ENCODE peak calls at places on chromosomes 1 and 21, in ten cellular contexts. Q is CD8-positive, alpha-beta T cell; O is BJ; S is neural crest cell; Z is HFFc6; Y is epithelial cell of esophagus; X is heart left ventricle; D is Calu3; H is psoas muscle; N is upper lobe of left lung. I is an unnamed sample.

GRCh38 chr1:204887846-204888245 is 17.2 kb downstream of the NFASC start:
- DNase-seq in S (no peak), D (no peak), Y (no peak), X (no peak), Q (no peak), Z (no peak), N (no peak), H (no peak), O (no peak), I (no peak)

GRCh38 chr21:18368193-18368592 is 35.4 kb downstream of the TMPRSS15 start:
- DNase-seq in Y (no peak), S (no peak), H (no peak), O (no peak), X (no peak), D (no peak), Q (no peak), Z (no peak), N (no peak), I (no peak)

GRCh38 chr1:55441474-55441873 is 226.3 kb upstream of the USP24 start:
- DNase-seq in O (no peak), Q (no peak), S (no peak), Y (no peak), D (no peak), H (no peak), Z (no peak), X (no peak), N (no peak), I (no peak)

GRCh38 chr1:41914515-41914914 is 4.2 kb downstream of the HIVEP3 start:
- DNase-seq in O (no peak), X (no peak), N (no peak), D (no peak), Z (no peak), Y (no peak), H (no peak), Q (no peak), S (no peak), I (no peak)

GRCh38 chr1:7299329-7299799 is 471.7 kb upstream of the VAMP3 start:
- DNase-seq in N (no peak), Y (peak), Z (peak), D (peak), S (no peak), X (peak), O (peak), Q (no peak), H (peak), I (peak)

GRCh38 chr1:30083800-30084464 is 639.5 kb downstream of the MATN1 start:
- DNase-seq in Q (no peak), Y (peak), S (no peak), X (no peak), N (peak), H (no peak), D (peak), Z (peak), O (peak), I (peak)

GRCh38 chr1:171664976-171665375 is 12.5 kb upstream of the MYOC start:
- DNase-seq in O (no peak), D (no peak), X (no peak), Z (no peak), N (no peak), H (no peak), S (no peak), Y (peak), Q (no peak), I (no peak)

GRCh38 chr1:31772669-31773248 is 8.6 kb upstream of the ADGRB2 start:
- DNase-seq in O (no peak), Y (no peak), S (no peak), Q (no peak), N (peak), Z (no peak), D (no peak), X (no peak), H (no peak), I (no peak)

GRCh38 chr1:27491748-27492700 is 2.1 kb upstream of the WASF2 start:
- DNase-seq in Q (no peak), H (peak), Z (no peak), X (peak), S (no peak), O (no peak), N (no peak), Y (no peak), D (no peak), I (no peak)

GRCh38 chr21:19286901-19287300 is 883.3 kb upstream of the TMPRSS15 start:
- DNase-seq in Q (no peak), H (no peak), N (no peak), D (no peak), S (no peak), X (no peak), Z (no peak), Y (no peak), O (no peak), I (no peak)

GRCh38 chr21:45408271-45408791 is 3.4 kb downstream of the COL18A1 start:
- DNase-seq in Y (no peak), H (peak), S (no peak), O (no peak), N (no peak), Q (no peak), Z (no peak), D (no peak), X (peak), I (no peak)

GRCh38 chr1:7281821-7282220 is 489.3 kb upstream of the VAMP3 start:
- DNase-seq in S (no peak), H (no peak), Y (no peak), Q (no peak), X (no peak), D (no peak), O (no peak), N (no peak), Z (peak), I (no peak)

GRCh38 chr1:39977202-39977601 is 22.3 kb downstream of the MFSD2A start:
- DNase-seq in Z (no peak), Q (no peak), N (no peak), Y (peak), H (no peak), X (no peak), D (no peak), O (no peak), S (no peak), I (no peak)

GRCh38 chr1:119226880-119227279 is 86.4 kb upstream of the WARS2 start:
- DNase-seq in X (no peak), O (no peak), H (no peak), N (no peak), S (no peak), Q (no peak), Y (no peak), D (no peak), Z (no peak), I (no peak)

GRCh38 chr1:206866062-206866461 is 639 bp downstream of the IL20 start:
- DNase-seq in S (no peak), O (no peak), Z (no peak), D (no peak), X (no peak), H (no peak), Q (no peak), N (no peak), Y (peak), I (peak)

GRCh38 chr1:161849518-161849917 is 83.4 kb downstream of the ATF6 start:
- DNase-seq in S (no peak), Y (no peak), O (no peak), X (no peak), H (no peak), Z (no peak), D (no peak), N (no peak), Q (no peak), I (no peak)

GRCh38 chr1:3890389-3891328 is 9.4 kb downstream of the C1orf174 start:
- DNase-seq in D (no peak), S (no peak), X (peak), O (no peak), Z (no peak), N (no peak), Q (peak), Y (no peak), H (no peak), I (no peak)

GRCh38 chr1:37509181-37509580 is 5.4 kb downstream of the MEAF6 start:
- DNase-seq in D (no peak), Q (no peak), Z (peak), N (no peak), X (no peak), Y (peak), H (no peak), O (no peak), S (no peak), I (no peak)

GRCh38 chr1:37502104-37502503 is 12.5 kb downstream of the MEAF6 start:
- DNase-seq in S (no peak), N (no peak), Q (no peak), O (no peak), X (no peak), Y (no peak), H (no peak), Z (no peak), D (no peak), I (no peak)

GRCh38 chr1:37501661-37502060 is 12.9 kb downstream of the MEAF6 start:
- DNase-seq in D (no peak), X (no peak), N (no peak), Z (no peak), H (no peak), S (no peak), O (no peak), Y (no peak), Q (no peak), I (no peak)

GRCh38 chr1:37506740-37507139 is 7.8 kb downstream of the MEAF6 start:
- DNase-seq in Z (no peak), N (no peak), S (no peak), Y (no peak), X (no peak), Q (no peak), H (no peak), O (no peak), D (no peak), I (no peak)
- TF ChIP-seq CTCF in Z (no peak), N (no peak), S (no peak), Y (no peak), X (no peak), Q (no peak), H (no peak), O (no peak), D (no peak), I (no peak)

DNA sequence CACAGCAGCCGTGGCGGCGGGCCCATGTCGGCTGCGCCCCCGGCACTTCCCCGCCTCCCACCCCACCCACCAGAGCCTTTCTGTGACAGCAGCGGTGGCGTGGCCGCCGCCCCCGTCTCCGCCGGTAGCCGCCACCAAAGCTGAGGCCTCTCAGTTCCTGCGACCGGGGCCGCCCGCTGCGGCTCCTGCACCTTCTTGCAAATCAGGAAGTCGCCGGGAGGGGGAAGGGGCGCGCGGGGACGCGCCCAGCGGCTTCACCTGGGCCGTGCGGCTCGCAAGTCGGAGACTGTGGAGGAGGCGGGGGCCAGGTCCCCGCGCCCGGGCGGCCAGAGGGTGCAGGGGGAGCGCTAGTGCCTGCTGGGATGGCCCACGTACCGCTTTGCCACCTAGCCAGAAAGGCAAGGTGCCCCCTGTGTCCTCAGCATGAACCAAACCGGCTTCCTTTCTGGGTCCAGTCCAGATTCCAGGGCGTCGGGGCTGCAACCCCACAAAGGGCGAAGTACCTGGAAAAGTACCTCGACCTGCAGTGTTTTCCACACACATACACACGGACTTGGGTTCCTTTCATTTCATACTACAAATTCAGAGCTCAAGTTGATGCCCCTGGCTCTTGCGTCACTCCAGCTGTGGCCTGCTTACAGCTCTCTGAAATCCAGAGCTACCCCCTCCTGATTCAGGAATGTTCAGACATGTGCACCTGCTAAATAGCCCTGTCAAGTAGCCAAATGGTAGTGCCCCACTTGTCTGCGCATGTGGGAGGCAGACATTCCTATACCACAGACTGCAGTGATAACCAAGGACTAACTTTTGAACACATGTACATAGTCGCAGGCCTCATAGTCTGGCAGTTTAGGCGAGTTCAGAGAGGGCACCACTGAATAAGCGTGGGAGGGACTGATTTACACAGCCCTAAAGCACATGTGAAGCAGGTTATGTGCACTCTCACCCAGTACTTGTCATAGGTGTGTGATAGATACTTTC is at the start of gene DENND1B:
- DNase-seq in S (peak), O (no peak), Q (peak), Y (peak), D (peak), H (peak), X (peak), Z (peak), N (peak), I (peak)
- TF ChIP-seq CTCF in S (peak), O (no peak), Q (no peak), Y (no peak), D (no peak), H (peak), X (no peak), Z (no peak), N (peak), I (no peak)

GRCh38 chr21:42096593-42096992 is 25.5 kb downstream of the UMODL1 start:
- DNase-seq in Q (no peak), D (no peak), S (no peak), X (peak), N (no peak), Y (no peak), Z (no peak), H (no peak), O (no peak), I (no peak)

GRCh38 chr21:42093991-42094417 is 22.9 kb downstream of the UMODL1 start:
- DNase-seq in H (peak), X (peak), Y (peak), N (no peak), D (peak), S (no peak), Z (peak), Q (no peak), O (no peak), I (peak)

GRCh38 chr21:42095581-42095980 is 24.5 kb downstream of the UMODL1 start:
- DNase-seq in H (no peak), Q (no peak), N (no peak), Z (no peak), S (no peak), X (no peak), D (no peak), Y (no peak), O (no peak), I (no peak)

GRCh38 chr21:42092805-42093590 is 21.9 kb downstream of the UMODL1 start:
- DNase-seq in D (no peak), H (no peak), N (no peak), Z (no peak), S (no peak), Y (no peak), O (no peak), Q (no peak), X (peak), I (no peak)

DNA sequence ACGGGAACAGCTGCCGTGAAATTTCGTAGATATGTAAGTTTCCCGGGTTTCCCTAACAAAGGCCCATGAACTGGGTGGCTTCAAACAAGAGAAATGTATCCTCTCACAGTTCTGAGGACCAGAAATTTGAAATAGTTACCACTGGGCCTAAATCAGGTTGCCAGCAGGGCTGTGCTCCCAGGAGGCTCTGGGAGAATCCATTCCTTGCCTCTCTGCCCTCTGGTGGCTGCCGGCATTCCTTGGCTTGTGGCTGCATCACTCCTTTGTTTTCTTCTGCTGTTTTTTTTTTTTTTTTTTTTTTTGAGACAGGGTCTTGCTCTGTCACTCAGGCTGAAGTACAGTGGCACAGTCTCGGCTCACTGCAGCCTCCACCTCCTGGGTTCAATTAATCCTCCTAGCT is 23.7 kb downstream of the UMODL1 start:
- DNase-seq in Q (no peak), S (no peak), Y (no peak), Z (no peak), D (no peak), O (no peak), N (no peak), X (peak), H (no peak), I (no peak)
- TF ChIP-seq CTCF in Q (no peak), S (no peak), Y (no peak), Z (peak), D (no peak), O (no peak), N (no peak), X (no peak), H (no peak), I (no peak)

DNA sequence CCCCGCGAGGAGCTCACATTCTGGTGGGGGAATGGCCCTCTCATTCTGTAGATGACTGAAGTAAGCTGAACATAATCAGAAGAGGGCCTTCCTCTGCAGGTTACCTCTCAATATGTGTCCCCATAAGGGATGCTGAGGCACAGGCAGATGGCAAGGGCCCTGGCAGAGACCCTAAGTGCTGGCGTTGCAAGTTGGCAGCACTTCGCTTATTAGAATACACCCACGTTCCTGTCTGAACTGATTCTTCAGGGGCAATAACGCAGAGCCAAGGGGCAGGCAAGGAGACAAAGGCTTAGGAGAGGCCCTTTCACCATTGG is 56.6 kb downstream of the GLIS1 start:
- DNase-seq in H (no peak), S (no peak), Q (no peak), Z (no peak), X (no peak), D (no peak), N (no peak), O (no peak), Y (no peak), I (no peak)
- TF ChIP-seq CTCF in H (no peak), S (no peak), Q (no peak), Z (no peak), X (no peak), D (no peak), N (no peak), O (no peak), Y (no peak), I (no peak)

GRCh38 chr1:18883636-18884418 is 18.5 kb downstream of the ALDH4A1 start:
- DNase-seq in X (peak), Q (peak), S (peak), D (peak), Y (peak), H (peak), Z (peak), O (peak), N (no peak), I (peak)

GRCh38 chr1:18885311-18886002 is 16.9 kb downstream of the ALDH4A1 start:
- DNase-seq in O (no peak), D (no peak), Q (no peak), S (no peak), X (no peak), Y (no peak), Z (no peak), N (peak), H (no peak), I (no peak)

GRCh38 chr1:18883079-18883478 is 19.3 kb downstream of the ALDH4A1 start:
- DNase-seq in S (no peak), Y (no peak), D (no peak), H (no peak), Q (no peak), O (no peak), X (no peak), N (peak), Z (no peak), I (no peak)

GRCh38 chr1:18884727-18885126 is 17.6 kb downstream of the ALDH4A1 start:
- DNase-seq in H (no peak), Q (no peak), Y (no peak), O (no peak), N (no peak), Z (no peak), S (no peak), X (no peak), D (no peak), I (no peak)

GRCh38 chr1:18884419-18884717 is 18.0 kb downstream of the ALDH4A1 start:
- DNase-seq in X (no peak), H (no peak), Z (no peak), N (no peak), O (no peak), D (no peak), S (no peak), Y (no peak), Q (no peak), I (no peak)
- TF ChIP-seq CTCF in X (no peak), H (no peak), Z (peak), N (no peak), O (no peak), D (peak), S (no peak), Y (no peak), Q (peak), I (no peak)

GRCh38 chr1:24074817-24075725 is 36.9 kb downstream of the MYOM3 start:
- DNase-seq in S (no peak), O (no peak), H (no peak), X (peak), D (no peak), N (no peak), Z (no peak), Y (peak), Q (no peak), I (no peak)
- TF ChIP-seq CTCF in S (no peak), O (no peak), H (no peak), X (no peak), D (no peak), N (no peak), Z (no peak), Y (peak), Q (no peak), I (no peak)

I was measured in cardiac muscle cell.